ENCODE peak calls at places on chromosomes 5 and 9, in seven cellular contexts. One of them, this sample, is unnamed.

GRCh38 chr5:102802704-102803458 is 47.8 kb downstream of the PAM start:
- DNase-seq in foreskin fibroblast: no peak
- DNase-seq in SK-N-SH: no peak
- DNase-seq in HFF-Myc: no peak
- DNase-seq in right atrium auricular region: no peak
- DNase-seq in coronary artery: no peak
- DNase-seq in CD4-positive, alpha-beta T cell: no peak
- DNase-seq in this sample: no peak

GRCh38 chr9:4548796-4549725 is 58.8 kb downstream of the SLC1A1 start:
- DNase-seq in foreskin fibroblast: no peak
- DNase-seq in SK-N-SH: peak; percentile 16
- DNase-seq in HFF-Myc: no peak
- DNase-seq in right atrium auricular region: no peak
- DNase-seq in coronary artery: no peak
- DNase-seq in CD4-positive, alpha-beta T cell: no peak
- DNase-seq in this sample: no peak

GRCh38 chr9:77999231-77999631 is 32.4 kb downstream of the GNAQ start:
- DNase-seq in foreskin fibroblast: no peak
- DNase-seq in SK-N-SH: no peak
- DNase-seq in HFF-Myc: no peak
- DNase-seq in right atrium auricular region: no peak
- DNase-seq in coronary artery: no peak
- DNase-seq in CD4-positive, alpha-beta T cell: no peak
- DNase-seq in this sample: no peak

GRCh38 chr5:110386782-110387181 is 339.7 kb downstream of the TMEM232 start:
- DNase-seq in foreskin fibroblast: peak; percentile 21
- DNase-seq in SK-N-SH: no peak
- DNase-seq in HFF-Myc: no peak
- DNase-seq in right atrium auricular region: no peak
- DNase-seq in coronary artery: no peak
- DNase-seq in CD4-positive, alpha-beta T cell: no peak
- DNase-seq in this sample: no peak

GRCh38 chr5:145936401-145937131 is at the start of gene SH3RF2:
- DNase-seq in foreskin fibroblast: peak; percentile 45
- DNase-seq in SK-N-SH: no peak
- DNase-seq in HFF-Myc: no peak
- DNase-seq in right atrium auricular region: no peak
- DNase-seq in coronary artery: peak; percentile 78
- DNase-seq in CD4-positive, alpha-beta T cell: no peak
- DNase-seq in this sample: peak; percentile 84

GRCh38 chr9:87599901-87600610 is 102.4 kb downstream of the DAPK1 start:
- DNase-seq in foreskin fibroblast: peak; percentile 60
- DNase-seq in SK-N-SH: no peak
- DNase-seq in HFF-Myc: peak; percentile 40
- DNase-seq in right atrium auricular region: no peak
- DNase-seq in coronary artery: no peak
- DNase-seq in CD4-positive, alpha-beta T cell: no peak
- DNase-seq in this sample: no peak

GRCh38 chr9:99416007-99416406 is 193.9 kb downstream of the SEC61B start:
- DNase-seq in foreskin fibroblast: peak; percentile 68
- DNase-seq in SK-N-SH: no peak
- DNase-seq in HFF-Myc: peak; percentile 80
- DNase-seq in right atrium auricular region: no peak
- DNase-seq in coronary artery: no peak
- DNase-seq in CD4-positive, alpha-beta T cell: no peak
- DNase-seq in this sample: no peak

GRCh38 chr5:176653986-176654385 is 6.7 kb downstream of the TSPAN17 start:
- DNase-seq in foreskin fibroblast: no peak
- DNase-seq in SK-N-SH: no peak
- DNase-seq in HFF-Myc: no peak
- DNase-seq in right atrium auricular region: no peak
- DNase-seq in coronary artery: no peak
- DNase-seq in CD4-positive, alpha-beta T cell: no peak
- DNase-seq in this sample: no peak

GRCh38 chr5:160311491-160312138 is 749 bp downstream of the CCNJL start:
- DNase-seq in foreskin fibroblast: no peak
- DNase-seq in SK-N-SH: no peak
- DNase-seq in HFF-Myc: no peak
- DNase-seq in right atrium auricular region: no peak
- DNase-seq in coronary artery: no peak
- DNase-seq in CD4-positive, alpha-beta T cell: no peak
- DNase-seq in this sample: no peak

GRCh38 chr5:160175438-160176218 is 53.7 kb upstream of the FABP6 start:
- DNase-seq in foreskin fibroblast: no peak
- DNase-seq in SK-N-SH: peak; percentile 66
- DNase-seq in HFF-Myc: no peak
- DNase-seq in right atrium auricular region: peak; percentile 67
- DNase-seq in coronary artery: peak; percentile 86
- DNase-seq in CD4-positive, alpha-beta T cell: no peak
- DNase-seq in this sample: no peak

GRCh38 chr9:16728128-16728505 is 142.4 kb downstream of the BNC2 start:
- DNase-seq in foreskin fibroblast: no peak
- DNase-seq in SK-N-SH: no peak
- DNase-seq in HFF-Myc: no peak
- DNase-seq in right atrium auricular region: no peak
- DNase-seq in coronary artery: no peak
- DNase-seq in CD4-positive, alpha-beta T cell: no peak
- DNase-seq in this sample: no peak

GRCh38 chr9:16725066-16725465 is 145.4 kb downstream of the BNC2 start:
- DNase-seq in foreskin fibroblast: no peak
- DNase-seq in SK-N-SH: no peak
- DNase-seq in HFF-Myc: no peak
- DNase-seq in right atrium auricular region: no peak
- DNase-seq in coronary artery: no peak
- DNase-seq in CD4-positive, alpha-beta T cell: no peak
- DNase-seq in this sample: no peak

GRCh38 chr9:16726718-16727451 is 143.6 kb downstream of the BNC2 start:
- DNase-seq in foreskin fibroblast: peak; percentile 84
- DNase-seq in SK-N-SH: peak; percentile 82
- DNase-seq in HFF-Myc: no peak
- DNase-seq in right atrium auricular region: peak; percentile 91
- DNase-seq in coronary artery: peak; percentile 84
- DNase-seq in CD4-positive, alpha-beta T cell: no peak
- DNase-seq in this sample: peak; percentile 84

GRCh38 chr9:16727452-16728127 is 142.9 kb downstream of the BNC2 start:
- DNase-seq in foreskin fibroblast: no peak
- DNase-seq in SK-N-SH: no peak
- DNase-seq in HFF-Myc: no peak
- DNase-seq in right atrium auricular region: no peak
- DNase-seq in coronary artery: no peak
- DNase-seq in CD4-positive, alpha-beta T cell: no peak
- DNase-seq in this sample: no peak

GRCh38 chr9:16726023-16726422 is 144.4 kb downstream of the BNC2 start:
- DNase-seq in foreskin fibroblast: no peak
- DNase-seq in SK-N-SH: peak; percentile 20
- DNase-seq in HFF-Myc: no peak
- DNase-seq in right atrium auricular region: no peak
- DNase-seq in coronary artery: no peak
- DNase-seq in CD4-positive, alpha-beta T cell: no peak
- DNase-seq in this sample: no peak
- TF ChIP-seq CTCF in foreskin fibroblast: no peak
- TF ChIP-seq CTCF in SK-N-SH: peak; percentile 53
- TF ChIP-seq CTCF in HFF-Myc: no peak
- TF ChIP-seq CTCF in right atrium auricular region: no peak
- TF ChIP-seq CTCF in coronary artery: no peak
- TF ChIP-seq CTCF in CD4-positive, alpha-beta T cell: no peak
- TF ChIP-seq CTCF in this sample: peak; percentile 36

GRCh38 chr9:126514037-126514821 is 99.5 kb upstream of the LMX1B start:
- DNase-seq in foreskin fibroblast: peak; percentile 27
- DNase-seq in SK-N-SH: peak; percentile 92
- DNase-seq in HFF-Myc: no peak
- DNase-seq in right atrium auricular region: no peak
- DNase-seq in coronary artery: no peak
- DNase-seq in CD4-positive, alpha-beta T cell: peak; percentile 44
- DNase-seq in this sample: no peak
- TF ChIP-seq CTCF in foreskin fibroblast: peak; percentile 7
- TF ChIP-seq CTCF in SK-N-SH: peak; percentile 40
- TF ChIP-seq CTCF in HFF-Myc: peak; percentile 37
- TF ChIP-seq CTCF in right atrium auricular region: peak; percentile 44
- TF ChIP-seq CTCF in coronary artery: peak; percentile 21
- TF ChIP-seq CTCF in CD4-positive, alpha-beta T cell: peak; percentile 42
- TF ChIP-seq CTCF in this sample: peak; percentile 77

GRCh38 chr5:120509056-120509455 is 45.0 kb downstream of the PRR16 start:
- DNase-seq in foreskin fibroblast: peak; percentile 64
- DNase-seq in SK-N-SH: no peak
- DNase-seq in HFF-Myc: peak; percentile 90
- DNase-seq in right atrium auricular region: no peak
- DNase-seq in coronary artery: no peak
- DNase-seq in CD4-positive, alpha-beta T cell: no peak
- DNase-seq in this sample: no peak

GRCh38 chr5:120504057-120504456 is 40.0 kb downstream of the PRR16 start:
- DNase-seq in foreskin fibroblast: no peak
- DNase-seq in SK-N-SH: no peak
- DNase-seq in HFF-Myc: no peak
- DNase-seq in right atrium auricular region: no peak
- DNase-seq in coronary artery: no peak
- DNase-seq in CD4-positive, alpha-beta T cell: no peak
- DNase-seq in this sample: no peak

GRCh38 chr5:120507826-120508463 is 43.8 kb downstream of the PRR16 start:
- DNase-seq in foreskin fibroblast: no peak
- DNase-seq in SK-N-SH: no peak
- DNase-seq in HFF-Myc: no peak
- DNase-seq in right atrium auricular region: no peak
- DNase-seq in coronary artery: no peak
- DNase-seq in CD4-positive, alpha-beta T cell: no peak
- DNase-seq in this sample: no peak

GRCh38 chr5:120510098-120510634 is 46.1 kb downstream of the PRR16 start:
- DNase-seq in foreskin fibroblast: no peak
- DNase-seq in SK-N-SH: no peak
- DNase-seq in HFF-Myc: no peak
- DNase-seq in right atrium auricular region: no peak
- DNase-seq in coronary artery: no peak
- DNase-seq in CD4-positive, alpha-beta T cell: no peak
- DNase-seq in this sample: no peak

DNA sequence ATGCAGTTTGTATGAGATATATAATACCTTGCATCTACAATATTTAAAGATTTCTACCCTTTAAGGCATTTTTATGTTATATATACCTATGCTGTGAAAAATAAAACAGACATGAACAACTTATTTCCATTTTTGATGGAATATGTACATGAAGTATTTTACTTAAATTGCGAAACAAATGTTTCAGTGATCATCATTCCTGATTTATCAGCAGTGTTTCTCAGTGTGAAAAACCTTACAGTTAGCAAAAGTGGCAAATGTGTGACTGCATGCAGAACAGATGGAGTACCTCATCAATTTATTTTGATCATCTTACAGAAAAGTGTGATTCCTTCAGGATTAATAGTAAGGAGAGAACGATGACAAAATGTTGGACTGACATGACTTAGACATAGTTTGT is 43.1 kb downstream of the PRR16 start:
- DNase-seq in foreskin fibroblast: no peak
- DNase-seq in SK-N-SH: no peak
- DNase-seq in HFF-Myc: no peak
- DNase-seq in right atrium auricular region: no peak
- DNase-seq in coronary artery: no peak
- DNase-seq in CD4-positive, alpha-beta T cell: no peak
- DNase-seq in this sample: no peak
- TF ChIP-seq CTCF in foreskin fibroblast: no peak
- TF ChIP-seq CTCF in SK-N-SH: no peak
- TF ChIP-seq CTCF in HFF-Myc: no peak
- TF ChIP-seq CTCF in right atrium auricular region: no peak
- TF ChIP-seq CTCF in coronary artery: no peak
- TF ChIP-seq CTCF in CD4-positive, alpha-beta T cell: no peak
- TF ChIP-seq CTCF in this sample: no peak

DNA sequence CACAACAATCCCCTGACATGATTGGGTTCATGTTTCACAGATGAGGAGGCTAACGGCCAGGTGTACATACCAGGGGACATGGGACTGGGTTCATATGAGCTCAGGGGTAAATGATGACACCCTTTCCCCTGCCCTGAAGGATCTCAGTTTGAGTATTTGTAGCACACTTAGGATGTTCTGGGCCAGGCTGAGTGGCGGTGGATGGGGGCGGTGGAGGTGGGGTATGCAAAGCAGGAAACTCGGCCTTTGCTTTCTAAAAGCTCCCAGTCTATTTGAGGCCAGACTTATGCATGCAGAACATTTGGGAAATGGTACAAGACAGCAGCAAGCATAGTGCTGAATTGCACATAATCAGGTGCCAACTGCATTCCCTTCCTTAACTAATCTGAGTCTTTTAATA is 5.0 kb upstream of the KCNIP1 start:
- DNase-seq in foreskin fibroblast: no peak
- DNase-seq in SK-N-SH: no peak
- DNase-seq in HFF-Myc: no peak
- DNase-seq in right atrium auricular region: no peak
- DNase-seq in coronary artery: no peak
- DNase-seq in CD4-positive, alpha-beta T cell: no peak
- DNase-seq in this sample: no peak
- TF ChIP-seq CTCF in foreskin fibroblast: no peak
- TF ChIP-seq CTCF in SK-N-SH: no peak
- TF ChIP-seq CTCF in HFF-Myc: no peak
- TF ChIP-seq CTCF in right atrium auricular region: no peak
- TF ChIP-seq CTCF in coronary artery: no peak
- TF ChIP-seq CTCF in CD4-positive, alpha-beta T cell: no peak
- TF ChIP-seq CTCF in this sample: no peak

This sample was measured in type B pancreatic cell.